ENCODE peak calls at places on chromosomes 3 and 15, in nine cellular contexts. W is stomach, T is esophagus muscularis mucosa, X is breast epithelium, S is GM23338, R is endothelial cell of umbilical vein, N is HL-60, Z is transverse colon, P is H1. Q is an unnamed sample.
A peak's percentile ranks its signal among the peaks of the same experiment; 100 is the strongest.

GRCh38 chr15:65790692-65791334 is 1.3 kb downstream of the DENND4A start:
- DNase-seq in X (no peak), W (no peak), T (no peak), R (peak; percentile 55), N (no peak), S (peak; percentile 13), Z (no peak), P (no peak), Q (no peak)

GRCh38 chr15:82942691-82943090 is 9.8 kb downstream of the HOMER2 start:
- DNase-seq in P (no peak), S (no peak), X (peak; percentile 88), R (no peak), Z (no peak), N (no peak), W (peak; percentile 91), T (no peak), Q (no peak)

GRCh38 chr3:86180696-86181095 is 810.3 kb downstream of the VGLL3 start:
- DNase-seq in W (no peak), R (no peak), Z (no peak), P (no peak), X (no peak), T (no peak), S (peak; percentile 64), N (no peak), Q (no peak)

GRCh38 chr15:78695849-78696248 is 54.8 kb upstream of the CHRNB4 start:
- DNase-seq in X (no peak), R (no peak), W (peak; percentile 57), N (no peak), T (peak; percentile 89), S (peak; percentile 36), P (no peak), Z (no peak), Q (no peak)

GRCh38 chr15:88563638-88564037 is 17.2 kb upstream of the DET1 start:
- DNase-seq in S (no peak), W (no peak), Z (no peak), N (no peak), X (no peak), R (no peak), T (no peak), P (no peak), Q (no peak)

GRCh38 chr3:180332608-180333007 is 269.4 kb upstream of the TTC14 start:
- DNase-seq in R (no peak), P (no peak), S (no peak), W (no peak), Z (no peak), X (no peak), T (no peak), N (no peak), Q (no peak)

GRCh38 chr15:97959738-97960363 is 652 bp upstream of the ARRDC4 start:
- DNase-seq in W (no peak), T (no peak), N (no peak), R (peak; percentile 14), Z (peak; percentile 34), S (no peak), P (no peak), X (no peak), Q (no peak)

GRCh38 chr15:74028646-74029045 is 34.1 kb downstream of the PML start:
- DNase-seq in T (no peak), S (no peak), Z (no peak), P (no peak), X (no peak), W (no peak), N (no peak), R (peak; percentile 35), Q (no peak)

GRCh38 chr15:60373745-60374144 is 24.0 kb downstream of the ANXA2 start:
- DNase-seq in T (no peak), N (no peak), R (no peak), W (no peak), P (no peak), S (no peak), X (no peak), Z (no peak), Q (no peak)

GRCh38 chr3:32243519-32243918 is 5.0 kb downstream of the CMTM8 start:
- DNase-seq in R (no peak), T (no peak), Z (no peak), P (no peak), X (no peak), W (no peak), N (no peak), S (no peak), Q (no peak)

GRCh38 chr3:32254268-32254667 is 15.8 kb downstream of the CMTM8 start:
- DNase-seq in X (no peak), N (no peak), Z (no peak), W (no peak), S (no peak), R (no peak), T (no peak), P (no peak), Q (no peak)

GRCh38 chr3:32245200-32245599 is 6.7 kb downstream of the CMTM8 start:
- DNase-seq in X (no peak), T (no peak), P (no peak), S (no peak), W (no peak), N (no peak), R (peak; percentile 54), Z (no peak), Q (no peak)

GRCh38 chr3:32246079-32246675 is 7.7 kb downstream of the CMTM8 start:
- DNase-seq in S (peak; percentile 9), W (no peak), P (no peak), T (peak; percentile 70), X (no peak), R (no peak), N (no peak), Z (no peak), Q (no peak)

DNA sequence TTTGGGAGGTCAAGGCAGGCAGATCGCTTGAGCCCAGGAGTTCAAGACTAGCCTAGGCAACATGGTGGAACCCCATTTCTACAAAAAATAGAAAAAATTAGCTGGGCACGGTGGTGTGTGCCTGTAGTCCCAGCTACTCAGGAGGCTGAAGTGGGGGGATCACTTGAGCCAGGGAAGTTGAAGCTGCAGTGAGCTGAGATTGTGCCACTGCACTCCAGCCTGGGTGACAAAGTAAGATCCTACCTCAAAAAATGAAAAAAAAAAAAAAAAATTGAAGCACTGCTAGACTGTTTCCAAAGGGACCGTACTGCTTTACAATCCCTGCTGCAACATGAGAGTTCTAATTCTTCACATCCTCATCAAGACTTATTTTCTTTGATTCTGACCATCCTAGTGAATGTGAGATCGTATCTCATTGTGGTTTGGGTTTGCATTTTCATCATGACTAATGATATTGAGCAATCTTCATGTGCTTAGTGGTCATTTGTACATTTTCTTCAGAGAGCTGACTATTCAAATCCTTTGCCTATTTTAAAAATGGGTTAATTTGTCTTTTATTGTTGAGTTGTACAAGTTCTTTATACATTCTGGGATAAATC is 10.8 kb downstream of the CMTM8 start:
- DNase-seq in N (peak; percentile 24), P (no peak), T (no peak), R (no peak), X (no peak), S (no peak), W (no peak), Z (no peak), Q (peak; percentile 43)
- TF ChIP-seq POLR2AphosphoS5 in N (no peak), P (no peak), T (no peak), R (no peak), X (no peak), S (no peak), W (no peak), Z (no peak), Q (no peak)

DNA sequence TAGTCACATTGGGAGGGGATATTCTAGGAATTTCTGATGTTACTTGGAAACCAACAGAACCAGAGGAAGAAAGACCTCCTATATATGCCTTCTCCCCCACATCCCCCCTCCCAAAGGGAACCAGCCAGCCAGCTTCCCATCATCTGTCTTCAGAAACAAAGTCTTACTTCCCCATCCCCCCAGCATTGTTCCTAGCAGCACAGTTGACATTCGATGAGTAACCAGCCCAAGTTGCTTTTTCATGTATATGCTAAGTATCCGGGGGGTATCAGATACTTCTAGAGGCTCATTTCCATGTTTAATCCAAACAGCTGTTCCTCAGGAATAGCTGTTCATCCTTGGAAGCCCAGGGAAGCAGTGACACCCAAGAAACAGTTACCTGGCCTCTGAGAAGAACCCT is 16.0 kb downstream of the RMDN3 start:
- DNase-seq in R (no peak), X (no peak), N (no peak), T (no peak), Z (no peak), W (no peak), P (no peak), S (peak; percentile 80), Q (no peak)
- H3K4me3 ChIP-seq in R (no peak overlapping the region), X (no peak overlapping the region), N (no peak overlapping the region), T (no peak overlapping the region), Z (no peak overlapping the region), W (no peak overlapping the region), P (no peak overlapping the region), S (no peak overlapping the region), Q (no peak overlapping the region)

GRCh38 chr3:124558898-124559649 is 171.2 kb upstream of the UMPS start:
- DNase-seq in W (peak; percentile 84), X (peak; percentile 76), N (no peak), P (no peak), Z (peak; percentile 79), T (peak; percentile 94), S (no peak), R (peak; percentile 91), Q (no peak)
- TF ChIP-seq POLR2AphosphoS5 in W (peak; percentile 57), X (no peak), N (no peak), P (no peak), Z (peak; percentile 34), T (peak; percentile 70), S (no peak), R (no peak), Q (no peak)

GRCh38 chr3:197371521-197372075 is 73.2 kb upstream of the DLG1 start:
- DNase-seq in P (no peak), Z (no peak), T (no peak), N (no peak), R (no peak), W (no peak), X (no peak), S (no peak), Q (no peak)

GRCh38 chr3:197369545-197369944 is 71.1 kb upstream of the DLG1 start:
- DNase-seq in N (no peak), T (no peak), S (no peak), P (no peak), X (no peak), Z (no peak), R (no peak), W (no peak), Q (no peak)

GRCh38 chr3:197373096-197373495 is 74.7 kb upstream of the DLG1 start:
- DNase-seq in P (no peak), T (no peak), Z (no peak), X (no peak), S (no peak), N (no peak), W (no peak), R (no peak), Q (no peak)

GRCh38 chr3:197374951-197375560 is 76.6 kb upstream of the DLG1 start:
- DNase-seq in T (no peak), X (no peak), W (no peak), Z (no peak), P (no peak), N (no peak), R (no peak), S (no peak), Q (no peak)

GRCh38 chr3:197372076-197372661 is 73.8 kb upstream of the DLG1 start:
- DNase-seq in Z (peak; percentile 45), T (no peak), S (peak; percentile 35), N (no peak), W (peak; percentile 39), P (no peak), R (no peak), X (no peak), Q (peak; percentile 38)
- H3K4me3 ChIP-seq in Z (no peak overlapping the region), T (no peak overlapping the region), S (no peak overlapping the region), N (no peak overlapping the region), W (no peak overlapping the region), P (no peak overlapping the region), R (no peak overlapping the region), X (no peak overlapping the region), Q (no peak overlapping the region)

Q was measured in Panc1.